ENCODE peak calls at places on chromosome 16, in ten cellular contexts. H is pancreas, R is GM12864, J is IMR-90, T is OCI-LY7, G is DND-41, E is hepatocyte, U is SK-N-SH, K is iPS DF 6.9, I is AG09309. M is an unnamed sample.

GRCh38 chr16:27177031-27177774 is 26.1 kb upstream of the KDM8 start:
- DNase-seq in K (no peak), H (no peak), R (no peak), E (no peak), I (peak; percentile 31), J (peak; percentile 93), G (no peak), T (no peak), U (no peak), M (peak; percentile 63)

GRCh38 chr16:64356267-64356666 is 765.6 kb downstream of the CDH11 start:
- DNase-seq in I (peak; percentile 81), K (no peak), H (no peak), R (no peak), U (no peak), E (peak; percentile 50), J (peak; percentile 87), G (no peak), T (no peak), M (peak; percentile 80)

GRCh38 chr16:81779540-81780320 is 639 bp downstream of the PLCG2 start:
- DNase-seq in U (no peak), T (no peak), H (no peak), E (peak; percentile 45), K (no peak), J (no peak), G (no peak), R (no peak), I (no peak), M (no peak)

GRCh38 chr16:53999123-53999522 is 287.5 kb downstream of the IRX3 start:
- DNase-seq in J (no peak), R (no peak), E (no peak), U (no peak), H (no peak), T (no peak), K (no peak), G (no peak), I (no peak), M (no peak)

GRCh38 chr16:66152841-66153525 is 213.5 kb upstream of the CDH5 start:
- DNase-seq in K (no peak), J (peak; percentile 89), G (no peak), R (no peak), U (no peak), H (no peak), I (peak; percentile 72), E (no peak), T (no peak), M (peak; percentile 84)

GRCh38 chr16:84369938-84370627 is 1.7 kb downstream of the ATP2C2 start:
- DNase-seq in R (no peak), T (no peak), K (no peak), H (no peak), I (no peak), U (no peak), E (no peak), G (no peak), J (no peak), M (no peak)

GRCh38 chr16:66925322-66925840 is at the start of gene RRAD:
- DNase-seq in I (no peak), G (no peak), E (peak; percentile 48), H (peak; percentile 75), T (no peak), R (no peak), U (no peak), J (peak; percentile 44), K (no peak), M (peak; percentile 29)

GRCh38 chr16:60945225-60945624 is 1091.0 kb downstream of the CDH8 start:
- DNase-seq in J (no peak), T (peak; percentile 7), I (no peak), H (no peak), E (peak; percentile 46), K (peak; percentile 39), G (peak; percentile 32), R (no peak), U (no peak), M (no peak)

GRCh38 chr16:66334856-66335255 is 31.6 kb upstream of the CDH5 start:
- DNase-seq in J (no peak), H (no peak), U (no peak), R (no peak), T (no peak), I (no peak), K (no peak), E (no peak), G (no peak), M (no peak)

GRCh38 chr16:71895679-71896385 is 501 bp downstream of the IST1 start:
- DNase-seq in K (no peak), U (no peak), I (no peak), G (peak; percentile 50), R (no peak), J (peak; percentile 50), T (peak; percentile 59), E (peak; percentile 55), H (peak; percentile 80), M (peak; percentile 44)

GRCh38 chr16:90008708-90009145 is 10.5 kb downstream of the DBNDD1 start:
- DNase-seq in E (no peak), J (peak; percentile 16), T (peak; percentile 81), U (no peak), I (no peak), H (no peak), K (no peak), R (peak; percentile 31), G (peak; percentile 89), M (peak; percentile 22)

GRCh38 chr16:17369441-17369951 is 101.3 kb downstream of the XYLT1 start:
- DNase-seq in T (peak; percentile 92), J (no peak), E (no peak), G (peak; percentile 71), H (no peak), U (no peak), I (no peak), K (no peak), R (peak; percentile 68), M (no peak)

GRCh38 chr16:53087101-53087500 is 32.3 kb downstream of the CHD9 start:
- DNase-seq in I (no peak), R (no peak), J (peak; percentile 72), G (no peak), E (no peak), U (no peak), H (no peak), T (no peak), K (no peak), M (peak; percentile 47)

GRCh38 chr16:75262104-75262799 is 10.8 kb upstream of the BCAR1 start:
- DNase-seq in U (peak; percentile 69), T (no peak), E (peak; percentile 76), R (no peak), I (no peak), H (peak; percentile 87), G (no peak), J (no peak), K (no peak), M (no peak)

DNA sequence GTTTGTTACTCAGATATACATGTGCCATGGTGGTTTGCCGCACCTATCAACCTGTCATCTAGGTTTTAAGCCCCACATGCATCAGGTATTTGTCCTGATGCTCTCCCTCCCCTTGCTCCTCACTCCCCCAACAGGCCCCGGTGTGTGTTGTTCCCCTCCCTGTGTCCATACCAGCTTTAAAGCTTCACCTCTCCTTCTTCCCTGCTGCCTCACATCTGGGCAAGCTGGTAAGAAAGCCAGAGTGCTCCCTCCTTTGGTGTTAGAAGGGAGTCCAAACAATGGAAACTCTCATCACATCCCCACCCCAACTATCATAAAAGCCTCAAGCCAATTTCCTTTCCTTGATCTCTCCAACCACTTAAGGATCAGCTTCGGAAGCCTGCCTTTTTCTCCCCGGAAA is 1115.6 kb upstream of the GOT2 start:
- DNase-seq in U (no peak), R (no peak), I (no peak), J (no peak), K (peak; percentile 7), H (no peak), E (no peak), G (no peak), T (no peak), M (no peak)
- H3K4me3 ChIP-seq in U (no peak overlapping the region), R (no peak overlapping the region), I (no peak overlapping the region), J (no peak overlapping the region), K (no peak overlapping the region), H (no peak overlapping the region), E (no peak overlapping the region), G (no peak overlapping the region), T (no peak overlapping the region), M (no peak overlapping the region)

GRCh38 chr16:87331241-87331801 is 14.1 kb upstream of the C16orf95 start:
- DNase-seq in I (no peak), R (no peak), H (peak; percentile 50), U (no peak), G (no peak), K (no peak), J (no peak), E (no peak), T (no peak), M (no peak)
- H3K4me3 ChIP-seq in I (no peak overlapping the region), R (no peak overlapping the region), H (no peak overlapping the region), U (no peak overlapping the region), G (no peak overlapping the region), K (no peak overlapping the region), J (no peak overlapping the region), E (no peak overlapping the region), T (no peak overlapping the region), M (no peak overlapping the region)

GRCh38 chr16:85615852-85616607 is 2.9 kb downstream of the GSE1 start:
- DNase-seq in H (peak; percentile 86), U (peak; percentile 86), I (no peak), T (peak; percentile 94), E (peak; percentile 90), G (peak; percentile 93), J (peak; percentile 81), K (no peak), R (peak; percentile 77), M (peak; percentile 79)

GRCh38 chr16:85617948-85618347 is 4.8 kb downstream of the GSE1 start:
- DNase-seq in I (no peak), R (no peak), G (no peak), U (no peak), T (no peak), J (no peak), K (no peak), H (peak; percentile 28), E (no peak), M (no peak)

GRCh38 chr16:85615014-85615851 is 2.1 kb downstream of the GSE1 start:
- DNase-seq in K (no peak), I (no peak), G (no peak), T (no peak), E (peak; percentile 95), U (no peak), J (no peak), R (no peak), H (peak; percentile 95), M (no peak)

GRCh38 chr16:85618509-85618908 is 5.4 kb downstream of the GSE1 start:
- DNase-seq in U (no peak), R (no peak), J (no peak), G (no peak), K (no peak), T (no peak), I (no peak), E (no peak), H (peak; percentile 23), M (no peak)

GRCh38 chr16:85616608-85617311 is 3.6 kb downstream of the GSE1 start:
- DNase-seq in T (peak; percentile 36), E (no peak), H (peak; percentile 83), R (peak; percentile 31), K (no peak), I (no peak), U (peak; percentile 45), J (no peak), G (no peak), M (peak; percentile 22)
- H3K4me3 ChIP-seq in T (peak overlapping the region; percentile 76), E (no peak overlapping the region), H (peak overlapping the region; percentile 84), R (peak overlapping the region; percentile 35), K (no peak overlapping the region), I (no peak overlapping the region), U (no peak overlapping the region), J (no peak overlapping the region), G (no peak overlapping the region), M (no peak overlapping the region)

DNA sequence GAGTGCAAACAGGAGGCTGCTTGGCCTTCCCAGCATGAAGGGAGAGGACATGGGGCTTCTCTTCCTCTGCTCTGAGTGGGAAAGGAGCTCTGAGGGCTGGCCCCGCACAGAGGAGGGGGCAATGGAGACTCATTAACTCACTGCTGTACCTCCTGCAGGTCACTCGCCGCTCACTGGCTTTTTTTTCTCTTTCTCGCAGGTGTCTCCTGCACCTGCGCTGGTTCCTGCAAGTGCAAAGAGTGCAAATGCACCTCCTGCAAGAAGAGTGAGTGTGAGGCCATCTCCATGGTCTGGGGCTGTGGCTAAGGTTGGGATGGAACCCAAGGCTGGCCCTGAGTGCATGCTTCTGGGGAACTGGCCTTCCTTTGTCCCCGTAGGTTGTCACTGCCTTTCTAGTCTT is 717 bp downstream of the MT1F start:
- DNase-seq in J (no peak), K (no peak), E (no peak), G (no peak), T (no peak), U (no peak), I (no peak), R (no peak), H (no peak), M (no peak)
- H3K4me3 ChIP-seq in J (no peak overlapping the region), K (no peak overlapping the region), E (no peak overlapping the region), G (no peak overlapping the region), T (no peak overlapping the region), U (no peak overlapping the region), I (no peak overlapping the region), R (no peak overlapping the region), H (peak overlapping the region; percentile 74), M (no peak overlapping the region)